ENCODE peak calls at places on chromosome 22, in six cellular contexts. One of them, this sample, is unnamed.

GRCh38 chr22:23204541-23205157 is 24.3 kb downstream of the BCR start:
- DNase-seq in mesenchymal stem cell: no peak
- DNase-seq in hepatic stellate cell: no peak
- DNase-seq in body of pancreas: peak; percentile 69
- DNase-seq in skeletal muscle cell: no peak
- DNase-seq in thoracic aorta: no peak
- DNase-seq in this sample: no peak

GRCh38 chr22:38317237-38317994 is at the start of gene CSNK1E:
- DNase-seq in mesenchymal stem cell: peak; percentile 73
- DNase-seq in hepatic stellate cell: peak; percentile 87
- DNase-seq in body of pancreas: peak; percentile 83
- DNase-seq in skeletal muscle cell: no peak
- DNase-seq in thoracic aorta: peak; percentile 36
- DNase-seq in this sample: peak; percentile 62

GRCh38 chr22:21003782-21004181 is 1.9 kb upstream of the THAP7 start:
- DNase-seq in mesenchymal stem cell: peak; percentile 11
- DNase-seq in hepatic stellate cell: no peak
- DNase-seq in body of pancreas: no peak
- DNase-seq in skeletal muscle cell: no peak
- DNase-seq in thoracic aorta: no peak
- DNase-seq in this sample: no peak

GRCh38 chr22:26785942-26786341 is 128.6 kb downstream of the MIAT start:
- DNase-seq in mesenchymal stem cell: no peak
- DNase-seq in hepatic stellate cell: no peak
- DNase-seq in body of pancreas: no peak
- DNase-seq in skeletal muscle cell: no peak
- DNase-seq in thoracic aorta: no peak
- DNase-seq in this sample: no peak

GRCh38 chr22:28395920-28396447 is 283.7 kb downstream of the TTC28 start:
- DNase-seq in mesenchymal stem cell: peak; percentile 45
- DNase-seq in hepatic stellate cell: peak; percentile 27
- DNase-seq in body of pancreas: no peak
- DNase-seq in skeletal muscle cell: no peak
- DNase-seq in thoracic aorta: no peak
- DNase-seq in this sample: no peak

GRCh38 chr22:20552450-20552894 is 45.1 kb downstream of the MED15 start:
- DNase-seq in mesenchymal stem cell: peak; percentile 82
- DNase-seq in hepatic stellate cell: peak; percentile 61
- DNase-seq in body of pancreas: peak; percentile 56
- DNase-seq in skeletal muscle cell: no peak
- DNase-seq in thoracic aorta: no peak
- DNase-seq in this sample: peak; percentile 22

GRCh38 chr22:32202539-32203180 is 2.2 kb downstream of the RFPL2 start:
- DNase-seq in mesenchymal stem cell: peak; percentile 14
- DNase-seq in hepatic stellate cell: peak; percentile 28
- DNase-seq in body of pancreas: peak; percentile 40
- DNase-seq in skeletal muscle cell: no peak
- DNase-seq in thoracic aorta: no peak
- DNase-seq in this sample: peak; percentile 76

GRCh38 chr22:17774206-17774927 is at the start of gene BID:
- DNase-seq in mesenchymal stem cell: peak; percentile 29
- DNase-seq in hepatic stellate cell: peak; percentile 50
- DNase-seq in body of pancreas: peak; percentile 30
- DNase-seq in skeletal muscle cell: no peak
- DNase-seq in thoracic aorta: no peak
- DNase-seq in this sample: peak; percentile 34

GRCh38 chr22:49983148-49984042 is 22.8 kb downstream of the PIM3 start:
- DNase-seq in mesenchymal stem cell: no peak
- DNase-seq in hepatic stellate cell: no peak
- DNase-seq in body of pancreas: peak; percentile 15
- DNase-seq in skeletal muscle cell: no peak
- DNase-seq in thoracic aorta: no peak
- DNase-seq in this sample: no peak